ENCODE peak calls at places on chromosomes 16 and 17, in five cellular contexts. D, N, G, O and Z are unnamed samples.

GRCh38 chr17:32264140-32264799 is 1.4 kb upstream of the RHBDL3 start:
- DNase-seq in N (no peak), D (no peak), G (no peak), O (no peak), Z (no peak)

GRCh38 chr16:27460663-27461482 is 58.9 kb downstream of the IL21R start:
- DNase-seq in G (no peak), O (no peak), D (no peak), N (no peak), Z (no peak)

GRCh38 chr16:81263470-81264200 is 25.1 kb downstream of the BCO1 start:
- DNase-seq in G (no peak), O (no peak), D (no peak), N (no peak), Z (no peak)

GRCh38 chr16:48479955-48480354 is 94.7 kb upstream of the SIAH1 start:
- DNase-seq in D (no peak), N (no peak), G (no peak), O (no peak), Z (no peak)

GRCh38 chr16:49101997-49102396 is 179.6 kb downstream of the CBLN1 start:
- DNase-seq in G (no peak), D (no peak), N (no peak), O (no peak), Z (no peak)

GRCh38 chr17:66791337-66791736 is 43.6 kb upstream of the CACNG5 start:
- DNase-seq in O (no peak), D (no peak), N (no peak), G (peak), Z (peak)

GRCh38 chr17:43217614-43218087 is 6.0 kb downstream of the TMEM106A start:
- DNase-seq in D (no peak), N (no peak), O (no peak), G (no peak), Z (no peak)

GRCh38 chr16:10565167-10565566 is 15.2 kb downstream of the EMP2 start:
- DNase-seq in G (no peak), O (no peak), N (no peak), D (no peak), Z (no peak)

GRCh38 chr17:45332989-45333701 is 16.3 kb upstream of the MAP3K14 start:
- DNase-seq in D (no peak), O (no peak), G (no peak), N (no peak), Z (peak)

GRCh38 chr17:28482551-28483199 is 9.2 kb downstream of the SLC13A2 start:
- DNase-seq in G (no peak), N (no peak), O (no peak), D (no peak), Z (no peak)

GRCh38 chr16:65342231-65342866 is 220.5 kb upstream of the CDH11 start:
- DNase-seq in O (no peak), G (no peak), D (no peak), N (no peak), Z (no peak)

GRCh38 chr17:75181608-75182318 is 996 bp downstream of the SUMO2 start:
- DNase-seq in D (peak), O (peak), G (no peak), N (no peak), Z (no peak)

GRCh38 chr17:8285270-8286181 is 2.9 kb upstream of the RANGRF start:
- DNase-seq in D (no peak), G (no peak), N (no peak), O (no peak), Z (peak)

GRCh38 chr17:31696184-31696602 is 162.9 kb downstream of the COPRS start:
- DNase-seq in O (no peak), G (peak), N (no peak), D (no peak), Z (no peak)

GRCh38 chr17:33266116-33266515 is 27.0 kb downstream of the ASIC2 start:
- DNase-seq in G (no peak), O (no peak), N (no peak), D (no peak), Z (no peak)

GRCh38 chr17:37490022-37490587 is 414 bp downstream of the DUSP14 start:
- DNase-seq in G (peak), O (peak), D (peak), N (peak), Z (peak)

GRCh38 chr16:82699711-82700495 is 73.1 kb downstream of the CDH13 start:
- DNase-seq in G (peak), N (no peak), D (no peak), O (no peak), Z (no peak)

GRCh38 chr17:58280480-58281217 is at the start of gene MPO:
- DNase-seq in D (no peak), O (no peak), N (no peak), G (no peak), Z (no peak)

GRCh38 chr16:9134739-9135138 is 43.3 kb downstream of the HAPSTR1 start:
- DNase-seq in N (peak), G (no peak), O (peak), D (peak), Z (peak)

GRCh38 chr16:15507299-15507958 is 73.0 kb downstream of the BMERB1 start:
- DNase-seq in G (no peak), O (no peak), D (no peak), N (no peak), Z (no peak)

GRCh38 chr16:89123001-89123830 is 29.6 kb downstream of the ACSF3 start:
- DNase-seq in D (no peak), N (no peak), G (no peak), O (no peak), Z (no peak)

GRCh38 chr17:55549140-55549539 is 37.9 kb upstream of the SMIM36 start:
- DNase-seq in D (no peak), N (no peak), G (no peak), O (no peak), Z (no peak)

GRCh38 chr16:59527206-59527997 is 793.3 kb upstream of the GOT2 start:
- DNase-seq in G (no peak), O (no peak), N (no peak), D (no peak), Z (no peak)

GRCh38 chr16:29896841-29897240 is 2.5 kb downstream of the SEZ6L2 start:
- DNase-seq in O (no peak), D (no peak), G (no peak), N (no peak), Z (no peak)

GRCh38 chr17:2792541-2793169 is 3.6 kb upstream of the RAP1GAP2 start:
- DNase-seq in O (peak), N (no peak), G (no peak), D (peak), Z (no peak)

GRCh38 chr17:21302711-21303425 is 18.4 kb downstream of the MAP2K3 start:
- DNase-seq in N (no peak), O (no peak), G (no peak), D (no peak), Z (no peak)

GRCh38 chr16:86671486-86672214 is 93.3 kb downstream of the FOXL1 start:
- DNase-seq in G (no peak), D (no peak), O (no peak), N (no peak), Z (no peak)

GRCh38 chr17:2704890-2705248 is 6.7 kb downstream of the CLUH start:
- DNase-seq in O (no peak), N (no peak), G (no peak), D (no peak), Z (no peak)

GRCh38 chr17:50620848-50621247 is 13.8 kb upstream of the ABCC3 start:
- DNase-seq in D (no peak), N (no peak), O (no peak), G (no peak), Z (no peak)

GRCh38 chr17:62614142-62614541 is 13.3 kb upstream of the MRC2 start:
- DNase-seq in O (no peak), D (no peak), G (no peak), N (no peak), Z (no peak)

GRCh38 chr17:75487351-75488070 is 27.8 kb downstream of the CASKIN2 start:
- DNase-seq in N (no peak), D (no peak), G (no peak), O (peak), Z (peak)

GRCh38 chr17:18027280-18027679 is 11.7 kb downstream of the ATPAF2 start:
- DNase-seq in N (no peak), G (no peak), D (no peak), O (no peak), Z (no peak)

GRCh38 chr16:67013238-67013822 is 15.6 kb upstream of the CBFB start:
- DNase-seq in G (peak), O (no peak), N (no peak), D (no peak), Z (no peak)

GRCh38 chr16:47359478-47359877 is 101.4 kb downstream of the ITFG1 start:
- DNase-seq in N (no peak), D (no peak), G (no peak), O (no peak), Z (no peak)

GRCh38 chr16:65309294-65309850 is 187.5 kb upstream of the CDH11 start:
- DNase-seq in N (no peak), G (no peak), O (no peak), D (no peak), Z (no peak)

GRCh38 chr16:85553436-85554113 is 59.5 kb upstream of the GSE1 start:
- DNase-seq in O (no peak), G (peak), D (no peak), N (no peak), Z (peak)

GRCh38 chr17:77437017-77437416 is 296.2 kb downstream of the SEC14L1 start:
- DNase-seq in D (no peak), O (no peak), G (no peak), N (no peak), Z (peak)